ENCODE peak calls at places on chromosomes 4 and X, in eight cellular contexts. One of them, this sample, is unnamed.

GRCh38 chrX:107025538-107025937 is 25.5 kb upstream of the MORC4 start:
- DNase-seq in fibroblast of lung: peak
- DNase-seq in GM23248: peak
- DNase-seq in lower leg skin: no peak
- DNase-seq in DND-41: no peak
- DNase-seq in GM12864: no peak
- DNase-seq in cardiac fibroblast: peak
- DNase-seq in brain microvascular endothelial cell: peak
- DNase-seq in this sample: no peak

GRCh38 chrX:2188316-2188715 is 312.5 kb downstream of the DHRSX start:
- DNase-seq in GM12864: no peak
- DNase-seq in DND-41: no peak
- DNase-seq in fibroblast of lung: no peak
- DNase-seq in cardiac fibroblast: peak
- DNase-seq in lower leg skin: no peak
- DNase-seq in GM23248: no peak
- DNase-seq in brain microvascular endothelial cell: peak
- DNase-seq in this sample: no peak

GRCh38 chrX:150486011-150486410 is 82.4 kb upstream of the MTM1 start:
- DNase-seq in cardiac fibroblast: peak
- DNase-seq in fibroblast of lung: peak
- DNase-seq in GM23248: peak
- DNase-seq in GM12864: no peak
- DNase-seq in DND-41: peak
- DNase-seq in brain microvascular endothelial cell: peak
- DNase-seq in lower leg skin: no peak
- DNase-seq in this sample: peak

GRCh38 chr4:169208090-169208455 is 62.7 kb downstream of the SH3RF1 start:
- DNase-seq in GM12864: no peak
- DNase-seq in GM23248: no peak
- DNase-seq in fibroblast of lung: no peak
- DNase-seq in DND-41: no peak
- DNase-seq in brain microvascular endothelial cell: no peak
- DNase-seq in cardiac fibroblast: no peak
- DNase-seq in lower leg skin: no peak
- DNase-seq in this sample: no peak

GRCh38 chr4:86685401-86685800 is 91.3 kb downstream of the PTPN13 start:
- DNase-seq in cardiac fibroblast: peak
- DNase-seq in GM23248: peak
- DNase-seq in GM12864: no peak
- DNase-seq in lower leg skin: no peak
- DNase-seq in DND-41: no peak
- DNase-seq in fibroblast of lung: peak
- DNase-seq in brain microvascular endothelial cell: peak
- DNase-seq in this sample: no peak

GRCh38 chr4:158159054-158159717 is 13.6 kb downstream of the GASK1B start:
- DNase-seq in lower leg skin: no peak
- DNase-seq in cardiac fibroblast: peak
- DNase-seq in DND-41: no peak
- DNase-seq in GM23248: peak
- DNase-seq in brain microvascular endothelial cell: peak
- DNase-seq in GM12864: no peak
- DNase-seq in fibroblast of lung: peak
- DNase-seq in this sample: no peak

GRCh38 chr4:173211838-173212237 is 43.2 kb downstream of the GALNT7 start:
- DNase-seq in brain microvascular endothelial cell: peak
- DNase-seq in DND-41: no peak
- DNase-seq in cardiac fibroblast: peak
- DNase-seq in GM12864: no peak
- DNase-seq in fibroblast of lung: peak
- DNase-seq in GM23248: peak
- DNase-seq in lower leg skin: no peak
- DNase-seq in this sample: peak

GRCh38 chr4:56799291-56799823 is 22.1 kb downstream of the SPINK2 start:
- DNase-seq in cardiac fibroblast: peak
- DNase-seq in brain microvascular endothelial cell: no peak
- DNase-seq in fibroblast of lung: peak
- DNase-seq in lower leg skin: no peak
- DNase-seq in GM12864: no peak
- DNase-seq in GM23248: peak
- DNase-seq in DND-41: no peak
- DNase-seq in this sample: no peak

GRCh38 chr4:41006141-41006540 is 208.2 kb downstream of the APBB2 start:
- DNase-seq in cardiac fibroblast: peak
- DNase-seq in lower leg skin: no peak
- DNase-seq in GM23248: peak
- DNase-seq in fibroblast of lung: peak
- DNase-seq in GM12864: no peak
- DNase-seq in DND-41: no peak
- DNase-seq in brain microvascular endothelial cell: no peak
- DNase-seq in this sample: no peak

GRCh38 chr4:52917836-52918235 is 55.7 kb downstream of the RASL11B start:
- DNase-seq in lower leg skin: no peak
- DNase-seq in GM12864: no peak
- DNase-seq in DND-41: no peak
- DNase-seq in fibroblast of lung: no peak
- DNase-seq in cardiac fibroblast: no peak
- DNase-seq in GM23248: no peak
- DNase-seq in brain microvascular endothelial cell: no peak
- DNase-seq in this sample: no peak

GRCh38 chr4:29549308-29549707 is 1170.9 kb upstream of the PCDH7 start:
- DNase-seq in GM23248: no peak
- DNase-seq in lower leg skin: no peak
- DNase-seq in fibroblast of lung: peak
- DNase-seq in GM12864: no peak
- DNase-seq in DND-41: no peak
- DNase-seq in brain microvascular endothelial cell: no peak
- DNase-seq in cardiac fibroblast: peak
- DNase-seq in this sample: no peak

GRCh38 chrX:116317409-116317808 is 119.0 kb upstream of the SLC6A14 start:
- DNase-seq in cardiac fibroblast: peak
- DNase-seq in GM12864: no peak
- DNase-seq in DND-41: no peak
- DNase-seq in lower leg skin: no peak
- DNase-seq in GM23248: peak
- DNase-seq in fibroblast of lung: peak
- DNase-seq in brain microvascular endothelial cell: peak
- DNase-seq in this sample: no peak

GRCh38 chr4:86359944-86360478 is at the start of gene MAPK10:
- DNase-seq in lower leg skin: peak
- DNase-seq in cardiac fibroblast: peak
- DNase-seq in GM23248: peak
- DNase-seq in fibroblast of lung: peak
- DNase-seq in DND-41: peak
- DNase-seq in GM12864: peak
- DNase-seq in brain microvascular endothelial cell: peak
- DNase-seq in this sample: peak

GRCh38 chr4:104494822-104495559 is at the start of gene CXXC4:
- DNase-seq in brain microvascular endothelial cell: peak
- DNase-seq in GM23248: peak
- DNase-seq in DND-41: no peak
- DNase-seq in fibroblast of lung: peak
- DNase-seq in lower leg skin: peak
- DNase-seq in GM12864: no peak
- DNase-seq in cardiac fibroblast: peak
- DNase-seq in this sample: peak

DNA sequence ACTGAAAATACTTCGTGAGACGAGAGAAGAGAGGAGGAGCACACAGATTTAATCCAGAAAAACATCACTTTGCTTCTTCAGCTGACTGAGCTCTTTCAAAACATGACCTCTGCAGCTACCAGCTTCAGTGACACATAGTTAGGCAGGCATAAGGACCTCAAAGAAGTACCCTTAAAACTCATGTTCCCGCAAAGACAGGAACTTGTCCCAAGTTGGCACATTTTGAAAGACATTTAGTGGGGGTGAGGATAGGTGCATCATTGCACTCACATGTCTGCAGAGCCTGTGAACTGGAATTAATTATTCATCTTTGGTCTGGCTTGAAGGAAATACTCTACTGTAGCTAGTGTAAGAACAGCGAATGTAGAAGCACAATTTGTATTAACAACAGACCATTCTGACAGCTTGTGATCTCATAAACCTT is 221.8 kb downstream of the MGST2 start:
- DNase-seq in brain microvascular endothelial cell: no peak
- DNase-seq in DND-41: no peak
- DNase-seq in GM23248: peak
- DNase-seq in fibroblast of lung: no peak
- DNase-seq in GM12864: no peak
- DNase-seq in cardiac fibroblast: peak
- DNase-seq in lower leg skin: no peak
- DNase-seq in this sample: no peak
- H3K4me3 ChIP-seq in brain microvascular endothelial cell: peak
- H3K4me3 ChIP-seq in DND-41: no peak
- H3K4me3 ChIP-seq in GM23248: peak
- H3K4me3 ChIP-seq in fibroblast of lung: peak
- H3K4me3 ChIP-seq in GM12864: no peak
- H3K4me3 ChIP-seq in cardiac fibroblast: peak
- H3K4me3 ChIP-seq in lower leg skin: no peak
- H3K4me3 ChIP-seq in this sample: peak

GRCh38 chr4:81519856-81520255 is 48.1 kb upstream of the RASGEF1B start:
- DNase-seq in GM23248: no peak
- DNase-seq in cardiac fibroblast: no peak
- DNase-seq in lower leg skin: no peak
- DNase-seq in DND-41: no peak
- DNase-seq in fibroblast of lung: no peak
- DNase-seq in GM12864: no peak
- DNase-seq in brain microvascular endothelial cell: no peak
- DNase-seq in this sample: no peak

GRCh38 chr4:81519428-81519775 is 47.7 kb upstream of the RASGEF1B start:
- DNase-seq in lower leg skin: no peak
- DNase-seq in DND-41: no peak
- DNase-seq in fibroblast of lung: no peak
- DNase-seq in brain microvascular endothelial cell: no peak
- DNase-seq in cardiac fibroblast: no peak
- DNase-seq in GM12864: no peak
- DNase-seq in GM23248: no peak
- DNase-seq in this sample: no peak

GRCh38 chr4:81516241-81516640 is 44.5 kb upstream of the RASGEF1B start:
- DNase-seq in lower leg skin: no peak
- DNase-seq in DND-41: no peak
- DNase-seq in GM12864: no peak
- DNase-seq in fibroblast of lung: no peak
- DNase-seq in brain microvascular endothelial cell: no peak
- DNase-seq in cardiac fibroblast: no peak
- DNase-seq in GM23248: no peak
- DNase-seq in this sample: no peak

GRCh38 chr4:81521708-81522107 is 50.0 kb upstream of the RASGEF1B start:
- DNase-seq in brain microvascular endothelial cell: no peak
- DNase-seq in DND-41: no peak
- DNase-seq in GM23248: no peak
- DNase-seq in GM12864: no peak
- DNase-seq in lower leg skin: no peak
- DNase-seq in fibroblast of lung: no peak
- DNase-seq in cardiac fibroblast: no peak
- DNase-seq in this sample: no peak

GRCh38 chr4:81518762-81519427 is 47.2 kb upstream of the RASGEF1B start:
- DNase-seq in fibroblast of lung: no peak
- DNase-seq in GM23248: no peak
- DNase-seq in cardiac fibroblast: no peak
- DNase-seq in DND-41: no peak
- DNase-seq in brain microvascular endothelial cell: no peak
- DNase-seq in lower leg skin: no peak
- DNase-seq in GM12864: no peak
- DNase-seq in this sample: no peak
- H3K4me3 ChIP-seq in fibroblast of lung: no peak
- H3K4me3 ChIP-seq in GM23248: no peak
- H3K4me3 ChIP-seq in cardiac fibroblast: no peak
- H3K4me3 ChIP-seq in DND-41: no peak
- H3K4me3 ChIP-seq in brain microvascular endothelial cell: no peak
- H3K4me3 ChIP-seq in lower leg skin: no peak
- H3K4me3 ChIP-seq in GM12864: no peak
- H3K4me3 ChIP-seq in this sample: no peak

GRCh38 chrX:77900688-77901087 is 1.4 kb downstream of the COX7B start:
- DNase-seq in GM23248: peak
- DNase-seq in cardiac fibroblast: peak
- DNase-seq in brain microvascular endothelial cell: no peak
- DNase-seq in GM12864: no peak
- DNase-seq in lower leg skin: no peak
- DNase-seq in DND-41: no peak
- DNase-seq in fibroblast of lung: no peak
- DNase-seq in this sample: no peak
- H3K4me3 ChIP-seq in GM23248: peak
- H3K4me3 ChIP-seq in cardiac fibroblast: peak
- H3K4me3 ChIP-seq in brain microvascular endothelial cell: peak
- H3K4me3 ChIP-seq in GM12864: peak
- H3K4me3 ChIP-seq in lower leg skin: no peak
- H3K4me3 ChIP-seq in DND-41: peak
- H3K4me3 ChIP-seq in fibroblast of lung: peak
- H3K4me3 ChIP-seq in this sample: peak

DNA sequence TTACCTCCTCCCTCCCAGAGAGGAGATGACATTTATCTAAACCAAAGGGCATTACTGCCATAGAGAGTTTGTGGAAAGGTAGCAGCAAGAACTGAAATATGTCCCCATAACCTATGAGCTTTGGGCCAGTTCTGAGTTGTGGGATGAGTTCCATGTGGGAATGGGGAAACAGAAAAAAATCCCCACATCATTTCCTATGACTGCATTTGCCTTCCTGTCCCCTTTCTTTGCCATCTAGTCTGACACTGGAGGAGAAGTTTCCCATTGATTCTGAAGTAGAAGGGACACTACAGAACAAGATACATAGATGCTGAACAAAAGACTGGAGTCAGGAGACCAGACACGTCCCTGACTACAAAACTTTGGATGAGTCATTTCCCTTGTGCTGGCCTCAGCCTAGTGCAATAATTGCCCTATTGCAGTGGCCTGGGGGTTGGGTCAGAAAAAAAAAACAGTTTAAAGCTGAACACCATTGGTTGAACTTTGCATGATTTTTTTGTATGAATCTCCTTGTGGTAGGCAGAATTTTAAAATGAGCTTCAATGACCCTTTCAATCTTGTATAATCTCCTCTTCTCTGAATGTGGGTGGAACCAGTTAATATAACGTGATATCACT is 22.1 kb downstream of the BEX3 start:
- DNase-seq in DND-41: no peak
- DNase-seq in brain microvascular endothelial cell: peak
- DNase-seq in fibroblast of lung: peak
- DNase-seq in GM12864: no peak
- DNase-seq in GM23248: peak
- DNase-seq in cardiac fibroblast: peak
- DNase-seq in lower leg skin: no peak
- DNase-seq in this sample: peak
- H3K4me3 ChIP-seq in DND-41: no peak
- H3K4me3 ChIP-seq in brain microvascular endothelial cell: no peak
- H3K4me3 ChIP-seq in fibroblast of lung: no peak
- H3K4me3 ChIP-seq in GM12864: no peak
- H3K4me3 ChIP-seq in GM23248: no peak
- H3K4me3 ChIP-seq in cardiac fibroblast: no peak
- H3K4me3 ChIP-seq in lower leg skin: no peak
- H3K4me3 ChIP-seq in this sample: no peak

DNA sequence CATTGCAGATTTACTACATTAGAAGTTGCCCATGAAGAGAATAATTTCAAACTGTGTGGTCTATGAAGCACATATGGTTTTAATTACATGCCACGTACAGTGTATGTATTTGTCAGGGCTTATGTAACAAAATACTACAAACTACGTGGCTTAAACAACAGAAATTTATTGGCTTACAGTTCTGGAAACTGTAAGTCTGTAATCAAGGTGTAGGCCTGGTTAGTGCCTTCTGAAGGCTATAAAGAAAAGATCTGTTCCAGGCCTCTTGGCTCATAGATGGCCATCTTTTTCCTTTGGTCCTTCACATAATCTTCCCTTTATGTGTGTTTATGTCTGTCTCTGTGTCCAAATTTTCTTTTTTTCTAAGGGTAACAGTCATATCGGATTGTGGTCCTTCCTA is 1160.2 kb downstream of the FAM133A start:
- DNase-seq in fibroblast of lung: no peak
- DNase-seq in GM12864: no peak
- DNase-seq in DND-41: no peak
- DNase-seq in cardiac fibroblast: no peak
- DNase-seq in lower leg skin: no peak
- DNase-seq in brain microvascular endothelial cell: no peak
- DNase-seq in GM23248: no peak
- DNase-seq in this sample: no peak
- H3K4me3 ChIP-seq in fibroblast of lung: no peak
- H3K4me3 ChIP-seq in GM12864: no peak
- H3K4me3 ChIP-seq in DND-41: no peak
- H3K4me3 ChIP-seq in cardiac fibroblast: no peak
- H3K4me3 ChIP-seq in lower leg skin: no peak
- H3K4me3 ChIP-seq in brain microvascular endothelial cell: no peak
- H3K4me3 ChIP-seq in GM23248: no peak
- H3K4me3 ChIP-seq in this sample: no peak